ENCODE peak calls at places on chromosomes 16 and 17, in five cellular contexts. Q is neural progenitor cell, J is mammary epithelial cell, I is PC-3, Z is GM23248. V is an unnamed sample.
A peak's percentile ranks its signal among the peaks of the same experiment; 100 is the strongest.

GRCh38 chr16:19681637-19682036 is 36.4 kb downstream of the KNOP1 start:
- DNase-seq in I (no peak), Q (no peak), J (no peak), Z (no peak), V (no peak)

GRCh38 chr16:77194295-77195231 is 3.6 kb downstream of the MON1B start:
- DNase-seq in Q (no peak), J (no peak), Z (no peak), I (no peak), V (no peak)

GRCh38 chr17:3835410-3836229 is 10.4 kb downstream of the NCBP3 start:
- DNase-seq in Q (no peak), I (no peak), Z (no peak), J (no peak), V (no peak)

GRCh38 chr17:77441130-77441920 is 300.6 kb downstream of the SEC14L1 start:
- DNase-seq in Z (no peak), J (no peak), I (no peak), Q (no peak), V (peak; percentile 91)

GRCh38 chr17:382644-383533 is 30.3 kb upstream of the RPH3AL start:
- DNase-seq in Z (peak; percentile 57), Q (peak; percentile 91), J (no peak), I (no peak), V (no peak)

GRCh38 chr17:28745052-28745776 is 1.4 kb downstream of the TRAF4 start:
- DNase-seq in I (peak; percentile 41), Q (peak; percentile 85), J (peak; percentile 48), Z (peak; percentile 80), V (peak; percentile 77)

GRCh38 chr17:58332720-58333395 is 4.3 kb upstream of the TSPOAP1 start:
- DNase-seq in I (no peak), Z (no peak), Q (no peak), J (no peak), V (peak; percentile 96)

GRCh38 chr17:43875476-43876147 is 28.6 kb downstream of the CD300LG start:
- DNase-seq in I (no peak), Q (no peak), Z (peak; percentile 43), J (peak; percentile 13), V (no peak)

GRCh38 chr16:74556375-74556922 is 50.5 kb downstream of the GLG1 start:
- DNase-seq in Q (no peak), J (peak; percentile 64), I (peak; percentile 58), Z (peak; percentile 52), V (no peak)

GRCh38 chr17:72110953-72111339 is 9.9 kb upstream of the SOX9 start:
- DNase-seq in Z (no peak), I (peak; percentile 37), Q (no peak), J (no peak), V (no peak)

GRCh38 chr17:80119271-80119791 is 17.9 kb downstream of the GAA start:
- DNase-seq in Q (no peak), I (no peak), Z (no peak), J (no peak), V (no peak)

GRCh38 chr16:26505501-26505900 is 561.2 kb upstream of the C16orf82 start:
- DNase-seq in I (no peak), J (no peak), Q (peak; percentile 26), Z (no peak), V (no peak)

GRCh38 chr17:57499648-57500049 is 243.3 kb downstream of the MSI2 start:
- DNase-seq in Q (no peak), J (no peak), I (no peak), Z (peak; percentile 68), V (no peak)

GRCh38 chr17:1275962-1276736 is 3.3 kb upstream of the TRARG1 start:
- DNase-seq in Z (peak; percentile 67), J (no peak), I (peak; percentile 50), Q (peak; percentile 89), V (peak; percentile 72)

GRCh38 chr16:74216319-74216718 is 80.3 kb upstream of the PSMD7 start:
- DNase-seq in I (no peak), Q (no peak), J (no peak), Z (no peak), V (no peak)

GRCh38 chr16:31118223-31119155 is 1.0 kb downstream of the KAT8 start:
- DNase-seq in Q (no peak), I (peak; percentile 40), J (peak; percentile 97), Z (peak; percentile 94), V (no peak)

GRCh38 chr17:72184805-72185204 is 64.0 kb downstream of the SOX9 start:
- DNase-seq in Z (peak; percentile 64), J (no peak), I (no peak), Q (no peak), V (no peak)

GRCh38 chr17:49001671-49002070 is 4.5 kb downstream of the IGF2BP1 start:
- DNase-seq in Z (no peak), I (no peak), Q (no peak), J (no peak), V (no peak)

GRCh38 chr17:49002766-49003165 is 5.6 kb downstream of the IGF2BP1 start:
- DNase-seq in Z (no peak), Q (no peak), I (no peak), J (no peak), V (no peak)

GRCh38 chr17:49002331-49002730 is 5.1 kb downstream of the IGF2BP1 start:
- DNase-seq in I (no peak), Z (no peak), Q (no peak), J (no peak), V (no peak)

GRCh38 chr17:49005140-49005539 is 8.0 kb downstream of the IGF2BP1 start:
- DNase-seq in Q (no peak), I (no peak), J (no peak), Z (no peak), V (no peak)

GRCh38 chr17:49003557-49004511 is 6.6 kb downstream of the IGF2BP1 start:
- DNase-seq in J (no peak), Q (peak; percentile 79), Z (peak; percentile 39), I (no peak), V (no peak)
- TF ChIP-seq EZH2 in J (peak; percentile 83), Q (no peak), Z (peak; percentile 54), I (no peak), V (no peak)

DNA sequence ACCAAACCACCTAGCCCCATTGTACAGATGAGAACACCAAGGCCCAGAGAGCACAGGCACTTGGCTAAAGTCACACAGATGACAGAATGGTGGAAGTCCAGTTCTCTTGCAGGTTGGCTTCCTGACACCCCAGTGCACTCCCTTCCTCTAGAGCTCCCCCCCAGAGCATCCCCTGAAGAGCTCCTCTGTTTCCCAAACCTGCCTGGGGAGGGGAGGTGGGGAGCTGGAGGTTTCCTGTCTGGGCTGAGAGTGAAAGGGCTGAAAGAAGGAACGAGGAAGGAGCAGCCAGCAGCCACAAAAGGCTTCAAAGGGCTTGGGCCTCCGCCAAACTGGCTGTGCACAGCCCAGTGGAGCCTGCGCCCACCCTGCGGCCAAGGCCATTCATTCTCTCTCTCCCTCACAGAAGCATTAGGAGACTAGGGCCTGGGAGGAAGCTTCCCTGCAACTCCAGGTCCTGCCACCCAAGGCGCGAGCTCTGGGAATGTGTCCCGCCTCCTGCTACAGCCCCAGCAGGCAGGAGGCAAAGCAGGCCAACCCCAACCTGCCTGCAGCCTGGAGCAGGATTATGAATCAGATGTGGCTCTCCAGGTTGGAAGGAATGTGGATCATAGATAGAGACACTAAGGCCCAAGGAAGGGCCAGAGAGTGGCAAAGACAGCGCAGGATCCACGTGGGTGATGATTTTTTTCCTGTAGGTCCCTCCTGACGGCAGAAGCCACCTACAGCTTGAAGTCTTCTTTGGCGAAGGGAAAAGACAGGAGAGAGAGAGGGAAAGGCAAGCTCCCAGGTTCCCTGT is 913 bp downstream of the SLC13A5 start:
- DNase-seq in J (peak; percentile 76), Q (peak; percentile 73), I (no peak), Z (peak; percentile 19), V (no peak)
- TF ChIP-seq EZH2 in J (no peak), Q (no peak), I (no peak), Z (no peak), V (no peak)

DNA sequence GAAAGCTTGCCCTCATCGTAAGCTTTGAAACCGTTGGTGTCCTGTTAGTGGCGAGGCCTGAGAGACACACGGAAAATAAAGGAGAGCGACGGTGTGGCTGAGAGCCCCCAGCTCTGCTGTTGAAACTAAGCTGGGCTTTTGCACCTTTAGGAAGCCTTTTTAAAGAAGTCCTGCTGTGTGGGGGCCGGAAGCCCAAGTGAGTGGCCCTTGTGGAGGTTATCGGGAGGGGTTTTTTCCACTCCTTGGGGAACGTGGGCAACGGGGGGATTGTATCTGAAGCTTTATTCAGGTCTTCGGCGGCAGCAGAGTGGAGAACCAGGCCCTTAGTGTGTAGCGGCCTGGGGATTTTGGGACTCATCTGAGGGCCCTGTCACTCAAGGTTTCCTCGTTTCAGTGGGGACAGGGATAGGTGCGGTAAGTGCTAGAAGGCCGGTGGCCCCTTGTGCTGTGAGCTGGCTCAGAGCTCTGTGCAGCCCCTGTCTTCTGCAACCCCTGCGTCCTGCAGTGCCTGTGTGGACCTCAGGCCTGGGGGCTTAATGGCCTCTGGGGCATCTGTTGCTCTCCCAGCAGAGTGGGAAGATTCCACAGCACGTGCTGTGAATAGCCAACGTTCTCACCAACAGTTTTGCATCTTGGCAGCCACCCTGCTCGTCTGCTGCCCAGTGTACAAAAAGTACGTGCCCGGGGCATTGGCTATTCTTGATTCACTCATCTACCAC is 4.7 kb downstream of the FOXC2 start:
- DNase-seq in J (no peak), I (no peak), Z (no peak), Q (no peak), V (no peak)
- TF ChIP-seq EZH2 in J (no peak), I (no peak), Z (no peak), Q (peak; percentile 21), V (no peak)

DNA sequence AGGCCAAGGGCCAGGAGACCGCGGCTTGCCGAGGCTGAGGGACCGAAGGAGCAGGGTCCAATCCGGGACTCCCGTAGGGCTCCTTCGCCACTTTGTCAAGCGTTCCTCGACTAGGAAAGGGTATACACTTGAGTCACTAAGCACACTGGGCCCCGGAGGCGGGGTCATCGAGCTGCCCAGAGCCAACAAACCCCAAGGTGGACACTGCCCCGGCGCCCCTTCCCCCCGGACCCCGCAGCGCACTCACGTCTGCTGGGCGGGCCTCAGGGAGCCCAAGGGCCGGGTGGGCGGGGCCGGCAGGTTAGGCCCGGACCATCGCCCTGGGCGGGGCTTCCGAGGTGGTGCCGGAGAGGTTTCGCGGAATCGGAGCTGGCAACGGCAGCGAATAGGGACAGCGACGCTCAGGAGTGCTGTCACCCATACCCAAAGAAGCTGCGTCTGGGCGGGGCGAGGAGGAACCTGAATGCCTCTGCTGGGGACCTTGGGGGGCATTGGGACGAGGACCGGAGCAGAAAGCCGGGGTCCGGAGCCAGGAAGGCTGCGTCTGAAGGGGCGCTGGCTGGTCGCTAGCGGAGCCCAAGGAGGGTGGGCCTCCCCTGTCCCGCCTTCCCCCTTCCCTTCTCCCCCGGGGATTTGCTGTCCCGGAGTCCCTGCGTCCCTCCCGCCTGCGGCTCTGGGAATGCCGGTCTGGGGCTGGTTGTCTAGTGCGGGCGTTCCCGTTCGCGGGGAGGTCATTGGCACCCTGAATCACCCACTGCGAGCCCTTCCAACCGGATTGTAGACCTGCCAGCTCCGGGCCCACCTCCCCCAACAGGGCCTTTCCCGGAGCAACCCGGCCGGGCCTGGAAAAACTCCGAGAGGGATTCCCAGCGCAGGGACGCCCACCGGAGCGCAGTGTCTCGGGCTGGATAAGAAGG is 118.2 kb upstream of the SMURF2 start:
- DNase-seq in Q (peak; percentile 89), Z (peak; percentile 51), I (peak; percentile 70), J (peak; percentile 45), V (no peak)
- TF ChIP-seq EZH2 in Q (no peak), Z (peak; percentile 77), I (no peak), J (no peak), V (no peak)

GRCh38 chr16:5487728-5488127 is 390.1 kb upstream of the EEF2KMT start:
- DNase-seq in J (no peak), Z (no peak), Q (no peak), I (no peak), V (no peak)

GRCh38 chr16:5490499-5490898 is 392.9 kb upstream of the EEF2KMT start:
- DNase-seq in Q (peak; percentile 82), Z (peak; percentile 6), I (peak; percentile 3), J (no peak), V (peak; percentile 40)

GRCh38 chr16:5488581-5488980 is 391.0 kb upstream of the EEF2KMT start:
- DNase-seq in Q (no peak), I (no peak), Z (no peak), J (no peak), V (no peak)
- TF ChIP-seq EZH2 in Q (no peak), I (no peak), Z (no peak), J (no peak), V (no peak)

GRCh38 chr17:32266389-32267269 is 997 bp downstream of the RHBDL3 start:
- DNase-seq in J (no peak), I (no peak), Q (peak; percentile 87), Z (peak; percentile 30), V (no peak)
- TF ChIP-seq EZH2 in J (peak; percentile 99), I (peak; percentile 98), Q (peak; percentile 69), Z (peak; percentile 81), V (peak; percentile 95)

V was measured in DND-41.